ENCODE peak calls at places on chromosomes 12 and 14, in four cellular contexts. J is aorta, S is Karpas-422, Z is transverse colon. D is an unnamed sample.

GRCh38 chr14:50998612-50999011 is 54.3 kb upstream of the PYGL start:
- DNase-seq in S (no peak), Z (no peak), J (no peak), D (no peak)

GRCh38 chr12:62215506-62215905 is 44.7 kb upstream of the USP15 start:
- DNase-seq in S (no peak), J (no peak), Z (no peak), D (no peak)

GRCh38 chr12:19937161-19937560 is 431.2 kb upstream of the PDE3A start:
- DNase-seq in S (no peak), Z (no peak), J (no peak), D (no peak)

GRCh38 chr12:27824126-27824842 is 44.2 kb upstream of the MANSC4 start:
- DNase-seq in S (no peak), Z (no peak), J (no peak), D (no peak)

GRCh38 chr14:50741571-50741970 is 73.5 kb upstream of the SAV1 start:
- DNase-seq in S (no peak), J (no peak), Z (no peak), D (no peak)

GRCh38 chr14:100106661-100107112 is 41.5 kb downstream of the EVL start:
- DNase-seq in J (no peak), S (no peak), Z (no peak), D (no peak)

GRCh38 chr12:6863586-6864321 is 3.6 kb upstream of the TPI1 start:
- DNase-seq in Z (no peak), S (no peak), J (no peak), D (no peak)

GRCh38 chr14:24913026-24913425 is 136.9 kb downstream of the STXBP6 start:
- DNase-seq in Z (no peak), S (no peak), J (no peak), D (no peak)

GRCh38 chr12:109393437-109394345 is 46.0 kb downstream of the MYO1H start:
- DNase-seq in J (no peak), S (peak; percentile 84), Z (peak; percentile 46), D (no peak)

GRCh38 chr12:11801643-11802042 is 152.2 kb downstream of the ETV6 start:
- DNase-seq in S (no peak), J (no peak), Z (no peak), D (no peak)

GRCh38 chr14:54901380-54902142 is 1.1 kb downstream of the GCH1 start:
- DNase-seq in J (no peak), S (peak; percentile 61), Z (peak; percentile 29), D (peak; percentile 22)

GRCh38 chr14:53399057-53399456 is 245.9 kb upstream of the DDHD1 start:
- DNase-seq in Z (no peak), S (no peak), J (no peak), D (no peak)

GRCh38 chr12:113120670-113121370 is 14.7 kb downstream of the RASAL1 start:
- DNase-seq in Z (no peak), S (peak; percentile 70), J (no peak), D (no peak)

GRCh38 chr12:53219956-53220856 is 11.8 kb downstream of the RARG start:
- DNase-seq in J (peak; percentile 87), S (peak; percentile 89), Z (peak; percentile 77), D (peak; percentile 68)

GRCh38 chr14:61526405-61527312 is 168.7 kb upstream of the HIF1A start:
- DNase-seq in S (no peak), J (no peak), Z (no peak), D (no peak)

GRCh38 chr14:22557846-22558220 is 31.2 kb downstream of the DAD1 start:
- DNase-seq in J (no peak), S (no peak), Z (no peak), D (no peak)

GRCh38 chr14:76877871-76878270 is 51.7 kb downstream of the LRRC74A start:
- DNase-seq in J (no peak), S (no peak), Z (no peak), D (no peak)

GRCh38 chr14:90848944-90849731 is 32.9 kb upstream of the TTC7B start:
- DNase-seq in J (no peak), S (no peak), Z (no peak), D (no peak)
- H3K27ac ChIP-seq in J (no peak overlapping the region), S (no peak overlapping the region), Z (no peak overlapping the region), D (no peak overlapping the region)

DNA sequence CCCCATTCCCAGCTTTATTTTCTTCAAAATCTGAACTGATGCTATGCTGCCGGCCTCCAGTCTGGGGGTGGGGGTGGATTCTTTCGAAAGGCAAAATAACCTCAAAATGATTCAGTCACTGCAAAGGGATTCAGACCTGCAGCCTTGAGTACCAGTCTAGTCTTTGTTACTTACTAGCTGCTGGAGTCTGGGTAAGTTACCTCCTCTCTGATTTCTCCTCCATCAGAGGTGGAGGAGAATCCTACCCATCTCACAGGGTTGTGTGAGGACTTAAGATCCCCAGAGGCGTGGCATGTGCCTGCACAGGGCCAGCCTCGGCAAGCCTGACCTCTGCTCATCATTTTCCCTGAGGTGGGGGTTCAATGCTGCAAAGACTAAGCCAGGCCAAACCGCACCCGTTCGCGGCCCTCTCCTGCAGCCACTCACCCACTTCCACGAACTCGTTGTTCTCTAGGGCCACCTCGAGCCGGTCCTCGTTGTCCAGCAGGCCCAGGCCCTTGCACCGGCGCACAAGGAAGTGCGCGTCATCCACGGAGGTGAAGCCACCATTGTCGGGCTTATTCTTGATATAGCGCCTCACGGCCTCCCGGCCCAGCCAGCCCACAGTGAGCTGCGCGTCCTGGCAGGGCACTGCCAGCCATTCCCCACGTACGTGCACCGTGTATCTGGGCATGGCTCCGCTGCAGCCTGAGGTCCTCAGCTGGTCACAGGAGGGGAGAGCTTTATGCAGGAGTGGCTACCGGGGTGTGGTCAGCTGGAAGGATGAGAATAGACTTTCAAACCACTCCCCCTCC is 709 bp downstream of the HAL start:
- DNase-seq in Z (no peak), S (no peak), J (no peak), D (no peak)
- H3K4me3 ChIP-seq in Z (no peak overlapping the region), S (no peak overlapping the region), J (no peak overlapping the region), D (no peak overlapping the region)

GRCh38 chr12:4850857-4851380 is 58.8 kb upstream of the KCNA1 start:
- DNase-seq in Z (no peak), S (no peak), J (no peak), D (no peak)
- H3K4me1 ChIP-seq in Z (no peaks in the 10 kb centered on the region), S (peaks cover 2% of the 10 kb centered on the region), J (no peaks in the 10 kb centered on the region), D (no peaks in the 10 kb centered on the region)

GRCh38 chr12:122123761-122124145 is 45.2 kb downstream of the MLXIP start:
- DNase-seq in S (no peak), Z (no peak), J (peak; percentile 38), D (no peak)

GRCh38 chr12:122124370-122124769 is 45.8 kb downstream of the MLXIP start:
- DNase-seq in Z (no peak), J (peak; percentile 32), S (no peak), D (no peak)

GRCh38 chr12:122126713-122127597 is 47.1 kb downstream of the IL31 start:
- DNase-seq in S (no peak), J (peak; percentile 44), Z (no peak), D (no peak)

GRCh38 chr12:122126342-122126635 is 47.7 kb downstream of the IL31 start:
- DNase-seq in Z (no peak), J (peak; percentile 61), S (no peak), D (no peak)

DNA sequence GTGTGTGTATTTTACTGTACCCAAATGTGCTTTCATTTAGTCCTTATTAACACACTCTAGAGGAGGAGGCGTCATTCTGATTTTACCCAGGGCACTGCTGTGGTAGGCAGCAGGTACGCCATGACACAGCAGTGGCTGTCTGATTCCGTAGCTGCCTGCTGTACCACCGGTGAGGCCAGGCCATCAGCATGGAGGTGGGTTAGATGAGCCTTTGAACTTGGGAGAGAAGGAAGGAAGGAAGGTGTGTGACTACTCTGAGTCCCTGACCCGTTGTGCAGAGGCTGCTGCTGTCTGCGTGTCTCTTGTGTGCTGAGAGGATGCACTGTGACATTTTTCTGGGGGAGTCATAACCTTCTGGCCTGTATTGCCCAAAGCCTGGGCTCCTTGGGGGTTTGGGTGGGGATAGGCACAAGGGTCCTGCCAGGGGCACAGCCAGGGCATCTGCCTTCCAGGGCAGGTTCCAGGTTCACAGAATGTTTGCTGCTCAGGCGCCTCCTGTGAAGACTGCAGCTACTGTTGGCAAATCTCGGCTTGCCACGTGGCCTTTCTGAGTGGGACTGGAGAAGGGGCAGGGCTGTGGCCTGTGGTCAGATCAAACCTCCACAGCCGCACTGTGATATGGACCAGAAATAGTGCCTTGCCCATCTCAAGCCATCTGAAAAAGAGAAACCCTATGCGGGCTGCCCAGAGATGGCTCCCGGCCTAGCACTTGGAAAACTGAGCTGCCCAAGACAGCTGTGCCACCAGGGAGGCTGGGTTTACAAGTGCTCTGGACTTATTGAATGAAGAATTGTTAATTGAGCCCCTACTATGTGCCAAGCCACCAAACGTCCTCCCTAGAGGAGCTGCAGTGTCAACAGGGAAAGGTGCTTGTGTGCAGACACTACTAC is 47.1 kb downstream of the MLXIP start:
- DNase-seq in S (no peak), Z (no peak), J (peak; percentile 48), D (no peak)
- H3K27ac ChIP-seq in S (no peak overlapping the region), Z (peak overlapping the region; percentile 20), J (no peak overlapping the region), D (no peak overlapping the region)

D was measured in CD8-positive, alpha-beta T cell.